ENCODE peak calls at places on chromosomes 11 and 22, in six cellular contexts. W, B, K, L, Z and O are unnamed samples.
A peak's percentile ranks its signal among the peaks of the same experiment; 100 is the strongest.

GRCh38 chr22:35418088-35418487 is 18.1 kb downstream of the MCM5 start:
- DNase-seq in W (no peak), B (no peak), K (no peak), L (no peak), Z (no peak), O (no peak)

GRCh38 chr22:48561676-48562075 is 1266.0 kb downstream of the BRD1 start:
- DNase-seq in W (no peak), B (no peak), K (no peak), L (no peak), Z (no peak), O (no peak)

GRCh38 chr11:13277719-13278619 is at the start of gene BMAL1:
- DNase-seq in W (peak; percentile 42), B (no peak), K (no peak), L (peak; percentile 39), Z (no peak), O (no peak)

GRCh38 chr11:104467414-104467813 is 303.5 kb upstream of the PDGFD start:
- DNase-seq in W (no peak), B (no peak), K (no peak), L (no peak), Z (no peak), O (no peak)

GRCh38 chr11:114820621-114821020 is 142.3 kb downstream of the NXPE2 start:
- DNase-seq in W (no peak), B (no peak), K (no peak), L (no peak), Z (no peak), O (no peak)

GRCh38 chr11:46180741-46181140 is 59.5 kb upstream of the PHF21A start:
- DNase-seq in W (no peak), B (no peak), K (no peak), L (no peak), Z (no peak), O (no peak)

GRCh38 chr22:45717787-45718186 is 46.2 kb downstream of the ATXN10 start:
- DNase-seq in W (no peak), B (no peak), K (no peak), L (peak; percentile 76), Z (no peak), O (no peak)

GRCh38 chr22:46610345-46610744 is 9.8 kb upstream of the GRAMD4 start:
- DNase-seq in W (no peak), B (no peak), K (no peak), L (no peak), Z (no peak), O (no peak)

GRCh38 chr11:73334244-73335203 is 26.4 kb downstream of the ARHGEF17 start:
- DNase-seq in W (no peak), B (peak; percentile 93), K (no peak), L (peak; percentile 94), Z (peak; percentile 95), O (no peak)

GRCh38 chr11:27429740-27430451 is 42.7 kb downstream of the LGR4 start:
- DNase-seq in W (no peak), B (no peak), K (peak; percentile 84), L (peak; percentile 18), Z (peak; percentile 48), O (peak; percentile 40)

GRCh38 chr11:122784325-122785155 is 53.8 kb upstream of the CRTAM start:
- DNase-seq in W (no peak), B (peak; percentile 73), K (no peak), L (peak; percentile 87), Z (peak; percentile 81), O (no peak)

GRCh38 chr22:31998784-31999435 is 44.2 kb upstream of the SLC5A1 start:
- DNase-seq in W (no peak), B (no peak), K (no peak), L (no peak), Z (peak; percentile 44), O (no peak)

GRCh38 chr22:48884786-48885185 is 942.9 kb downstream of the BRD1 start:
- DNase-seq in W (no peak), B (no peak), K (no peak), L (no peak), Z (no peak), O (no peak)

GRCh38 chr11:69674267-69674885 is 777 bp downstream of the LTO1 start:
- DNase-seq in W (no peak), B (peak; percentile 56), K (no peak), L (peak; percentile 44), Z (no peak), O (peak; percentile 44)

GRCh38 chr22:49825944-49826602 is 1.6 kb downstream of the BRD1 start:
- DNase-seq in W (peak; percentile 34), B (peak; percentile 15), K (no peak), L (peak; percentile 31), Z (no peak), O (no peak)

GRCh38 chr11:106997241-106997640 is 21.0 kb downstream of the GUCY1A2 start:
- DNase-seq in W (no peak), B (no peak), K (no peak), L (no peak), Z (no peak), O (no peak)

GRCh38 chr11:2378527-2379210 is 1.6 kb downstream of the CD81 start:
- DNase-seq in W (no peak), B (peak; percentile 34), K (no peak), L (no peak), Z (no peak), O (no peak)

GRCh38 chr11:2914475-2915195 is 14.6 kb downstream of the PHLDA2 start:
- DNase-seq in W (no peak), B (no peak), K (no peak), L (no peak), Z (no peak), O (peak; percentile 24)

GRCh38 chr11:73359341-73359740 is 16.9 kb upstream of the RELT start:
- DNase-seq in W (no peak), B (no peak), K (no peak), L (no peak), Z (no peak), O (no peak)

GRCh38 chr22:44276706-44277403 is 35.9 kb downstream of the SHISAL1 start:
- DNase-seq in W (no peak), B (no peak), K (no peak), L (no peak), Z (no peak), O (no peak)

GRCh38 chr11:69075421-69076128 is 26.8 kb downstream of the TPCN2 start:
- DNase-seq in W (no peak), B (no peak), K (no peak), L (peak; percentile 99), Z (no peak), O (no peak)